ENCODE peak calls at places on chromosomes 2 and 18, in seven cellular contexts. One of them, this sample, is unnamed.

GRCh38 chr2:10946394-10946793 is 34.7 kb downstream of the KCNF1 start:
- DNase-seq in BJ: no peak
- DNase-seq in kidney epithelial cell: no peak
- DNase-seq in PC-3: no peak
- DNase-seq in brain microvascular endothelial cell: no peak
- DNase-seq in choroid plexus epithelial cell: no peak
- DNase-seq in HepG2: no peak
- DNase-seq in this sample: no peak

GRCh38 chr2:224039080-224039769 is at the start of gene SERPINE2:
- DNase-seq in BJ: no peak
- DNase-seq in kidney epithelial cell: no peak
- DNase-seq in PC-3: peak
- DNase-seq in brain microvascular endothelial cell: peak
- DNase-seq in choroid plexus epithelial cell: peak
- DNase-seq in HepG2: no peak
- DNase-seq in this sample: peak

GRCh38 chr18:26544459-26544858 is 3.9 kb downstream of the KCTD1 start:
- DNase-seq in BJ: no peak
- DNase-seq in kidney epithelial cell: no peak
- DNase-seq in PC-3: no peak
- DNase-seq in brain microvascular endothelial cell: no peak
- DNase-seq in choroid plexus epithelial cell: no peak
- DNase-seq in HepG2: no peak
- DNase-seq in this sample: no peak

GRCh38 chr2:212905640-212906201 is 245.7 kb downstream of the IKZF2 start:
- DNase-seq in BJ: no peak
- DNase-seq in kidney epithelial cell: no peak
- DNase-seq in PC-3: peak
- DNase-seq in brain microvascular endothelial cell: peak
- DNase-seq in choroid plexus epithelial cell: peak
- DNase-seq in HepG2: no peak
- DNase-seq in this sample: peak

GRCh38 chr2:110903548-110903947 is 171.2 kb downstream of the ACOXL start:
- DNase-seq in BJ: no peak
- DNase-seq in kidney epithelial cell: no peak
- DNase-seq in PC-3: no peak
- DNase-seq in brain microvascular endothelial cell: no peak
- DNase-seq in choroid plexus epithelial cell: no peak
- DNase-seq in HepG2: no peak
- DNase-seq in this sample: no peak

GRCh38 chr18:47108373-47108772 is 41.9 kb downstream of the HDHD2 start:
- DNase-seq in BJ: no peak
- DNase-seq in kidney epithelial cell: no peak
- DNase-seq in PC-3: no peak
- DNase-seq in brain microvascular endothelial cell: no peak
- DNase-seq in choroid plexus epithelial cell: no peak
- DNase-seq in HepG2: no peak
- DNase-seq in this sample: no peak

GRCh38 chr2:240732911-240733622 is 41.4 kb downstream of the AQP12A start:
- DNase-seq in BJ: no peak
- DNase-seq in kidney epithelial cell: no peak
- DNase-seq in PC-3: no peak
- DNase-seq in brain microvascular endothelial cell: no peak
- DNase-seq in choroid plexus epithelial cell: no peak
- DNase-seq in HepG2: no peak
- DNase-seq in this sample: peak

GRCh38 chr2:85852979-85853498 is 35.8 kb downstream of the ST3GAL5 start:
- DNase-seq in BJ: no peak
- DNase-seq in kidney epithelial cell: no peak
- DNase-seq in PC-3: no peak
- DNase-seq in brain microvascular endothelial cell: no peak
- DNase-seq in choroid plexus epithelial cell: no peak
- DNase-seq in HepG2: no peak
- DNase-seq in this sample: peak

GRCh38 chr2:150060341-150060740 is 427.1 kb downstream of the RND3 start:
- DNase-seq in BJ: no peak
- DNase-seq in kidney epithelial cell: no peak
- DNase-seq in PC-3: no peak
- DNase-seq in brain microvascular endothelial cell: no peak
- DNase-seq in choroid plexus epithelial cell: no peak
- DNase-seq in HepG2: no peak
- DNase-seq in this sample: no peak

GRCh38 chr2:107804608-107805498 is 21.8 kb upstream of the RGPD4 start:
- DNase-seq in BJ: no peak
- DNase-seq in kidney epithelial cell: no peak
- DNase-seq in PC-3: peak
- DNase-seq in brain microvascular endothelial cell: peak
- DNase-seq in choroid plexus epithelial cell: peak
- DNase-seq in HepG2: no peak
- DNase-seq in this sample: no peak

GRCh38 chr2:37558622-37559021 is 112.8 kb downstream of the CDC42EP3 start:
- DNase-seq in BJ: no peak
- DNase-seq in kidney epithelial cell: no peak
- DNase-seq in PC-3: no peak
- DNase-seq in brain microvascular endothelial cell: no peak
- DNase-seq in choroid plexus epithelial cell: no peak
- DNase-seq in HepG2: no peak
- DNase-seq in this sample: no peak

GRCh38 chr2:130310881-130311280 is 31.8 kb upstream of the IMP4 start:
- DNase-seq in BJ: no peak
- DNase-seq in kidney epithelial cell: no peak
- DNase-seq in PC-3: no peak
- DNase-seq in brain microvascular endothelial cell: no peak
- DNase-seq in choroid plexus epithelial cell: no peak
- DNase-seq in HepG2: no peak
- DNase-seq in this sample: no peak

GRCh38 chr18:36638224-36638623 is 190.6 kb downstream of the TPGS2 start:
- DNase-seq in BJ: no peak
- DNase-seq in kidney epithelial cell: no peak
- DNase-seq in PC-3: no peak
- DNase-seq in brain microvascular endothelial cell: no peak
- DNase-seq in choroid plexus epithelial cell: no peak
- DNase-seq in HepG2: no peak
- DNase-seq in this sample: no peak

GRCh38 chr2:238077292-238077691 is 16.5 kb downstream of the SCLY start:
- DNase-seq in BJ: no peak
- DNase-seq in kidney epithelial cell: no peak
- DNase-seq in PC-3: no peak
- DNase-seq in brain microvascular endothelial cell: no peak
- DNase-seq in choroid plexus epithelial cell: no peak
- DNase-seq in HepG2: no peak
- DNase-seq in this sample: peak

GRCh38 chr18:69400976-69401474 is 337 bp downstream of the DOK6 start:
- DNase-seq in BJ: no peak
- DNase-seq in kidney epithelial cell: no peak
- DNase-seq in PC-3: no peak
- DNase-seq in brain microvascular endothelial cell: peak
- DNase-seq in choroid plexus epithelial cell: peak
- DNase-seq in HepG2: no peak
- DNase-seq in this sample: peak

GRCh38 chr2:107585851-107586250 is 240.8 kb upstream of the RGPD4 start:
- DNase-seq in BJ: no peak
- DNase-seq in kidney epithelial cell: no peak
- DNase-seq in PC-3: peak
- DNase-seq in brain microvascular endothelial cell: peak
- DNase-seq in choroid plexus epithelial cell: peak
- DNase-seq in HepG2: no peak
- DNase-seq in this sample: peak

GRCh38 chr2:212354382-212354781 is 184.2 kb downstream of the ERBB4 start:
- DNase-seq in BJ: no peak
- DNase-seq in kidney epithelial cell: no peak
- DNase-seq in PC-3: no peak
- DNase-seq in brain microvascular endothelial cell: no peak
- DNase-seq in choroid plexus epithelial cell: no peak
- DNase-seq in HepG2: peak
- DNase-seq in this sample: no peak

GRCh38 chr2:43507137-43507536 is 88.7 kb downstream of the THADA start:
- DNase-seq in BJ: no peak
- DNase-seq in kidney epithelial cell: no peak
- DNase-seq in PC-3: peak
- DNase-seq in brain microvascular endothelial cell: no peak
- DNase-seq in choroid plexus epithelial cell: no peak
- DNase-seq in HepG2: peak
- DNase-seq in this sample: no peak

GRCh38 chr2:160952462-160952861 is 207.8 kb upstream of the TANK start:
- DNase-seq in BJ: no peak
- DNase-seq in kidney epithelial cell: no peak
- DNase-seq in PC-3: no peak
- DNase-seq in brain microvascular endothelial cell: no peak
- DNase-seq in choroid plexus epithelial cell: no peak
- DNase-seq in HepG2: no peak
- DNase-seq in this sample: peak
- H3K4me3 ChIP-seq in BJ: no peak
- H3K4me3 ChIP-seq in kidney epithelial cell: no peak
- H3K4me3 ChIP-seq in PC-3: no peak
- H3K4me3 ChIP-seq in brain microvascular endothelial cell: no peak
- H3K4me3 ChIP-seq in choroid plexus epithelial cell: no peak
- H3K4me3 ChIP-seq in HepG2: no peak
- H3K4me3 ChIP-seq in this sample: no peak

GRCh38 chr18:78659748-78660147 is 319.9 kb upstream of the SALL3 start:
- DNase-seq in BJ: no peak
- DNase-seq in kidney epithelial cell: no peak
- DNase-seq in PC-3: no peak
- DNase-seq in brain microvascular endothelial cell: no peak
- DNase-seq in choroid plexus epithelial cell: no peak
- DNase-seq in HepG2: no peak
- DNase-seq in this sample: no peak
- TF ChIP-seq CTCF in BJ: no peak
- TF ChIP-seq CTCF in kidney epithelial cell: no peak
- TF ChIP-seq CTCF in PC-3: peak
- TF ChIP-seq CTCF in brain microvascular endothelial cell: no peak
- TF ChIP-seq CTCF in choroid plexus epithelial cell: no peak
- TF ChIP-seq CTCF in HepG2: peak
- TF ChIP-seq CTCF in this sample: no peak

GRCh38 chr2:189609423-189609816 is 28.8 kb upstream of the SLC40A1 start:
- DNase-seq in BJ: no peak
- DNase-seq in kidney epithelial cell: no peak
- DNase-seq in PC-3: peak
- DNase-seq in brain microvascular endothelial cell: peak
- DNase-seq in choroid plexus epithelial cell: peak
- DNase-seq in HepG2: peak
- DNase-seq in this sample: peak

GRCh38 chr2:189610700-189611099 is 30.1 kb upstream of the SLC40A1 start:
- DNase-seq in BJ: no peak
- DNase-seq in kidney epithelial cell: no peak
- DNase-seq in PC-3: peak
- DNase-seq in brain microvascular endothelial cell: no peak
- DNase-seq in choroid plexus epithelial cell: no peak
- DNase-seq in HepG2: no peak
- DNase-seq in this sample: no peak

GRCh38 chr2:189609853-189610252 is 29.3 kb upstream of the SLC40A1 start:
- DNase-seq in BJ: no peak
- DNase-seq in kidney epithelial cell: no peak
- DNase-seq in PC-3: peak
- DNase-seq in brain microvascular endothelial cell: no peak
- DNase-seq in choroid plexus epithelial cell: peak
- DNase-seq in HepG2: no peak
- DNase-seq in this sample: peak

GRCh38 chr2:189608160-189608559 is 27.6 kb upstream of the SLC40A1 start:
- DNase-seq in BJ: no peak
- DNase-seq in kidney epithelial cell: no peak
- DNase-seq in PC-3: peak
- DNase-seq in brain microvascular endothelial cell: no peak
- DNase-seq in choroid plexus epithelial cell: no peak
- DNase-seq in HepG2: no peak
- DNase-seq in this sample: no peak

DNA sequence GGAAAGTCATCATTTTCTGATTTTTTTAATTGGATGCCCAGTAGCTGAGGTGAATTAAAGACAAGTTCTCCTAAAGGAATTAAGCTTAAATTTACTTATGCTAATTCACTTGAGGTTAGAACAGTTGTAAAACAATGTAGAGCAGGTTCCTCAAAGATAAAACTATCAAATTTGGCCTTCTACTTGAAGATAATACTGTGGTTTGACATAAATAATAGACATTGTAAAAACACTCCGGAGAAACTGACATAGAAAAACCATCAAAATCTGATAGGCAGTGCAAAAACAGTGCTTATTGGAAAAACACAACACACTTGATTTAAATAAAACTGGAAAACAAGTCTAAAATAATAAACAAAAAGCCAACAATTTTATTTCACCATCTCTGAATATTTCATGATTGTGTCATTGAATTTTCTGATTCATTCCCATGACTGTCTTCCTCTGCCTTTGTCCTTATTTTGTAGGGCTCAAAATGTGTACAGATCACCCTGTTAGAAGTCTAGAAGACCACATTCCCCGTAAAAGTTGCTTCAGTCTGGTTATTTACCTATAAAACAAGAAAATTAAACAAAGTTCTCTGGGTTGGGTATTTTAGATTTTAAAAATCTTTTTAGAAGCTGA is 28.3 kb upstream of the SLC40A1 start:
- DNase-seq in BJ: peak
- DNase-seq in kidney epithelial cell: no peak
- DNase-seq in PC-3: peak
- DNase-seq in brain microvascular endothelial cell: no peak
- DNase-seq in choroid plexus epithelial cell: peak
- DNase-seq in HepG2: no peak
- DNase-seq in this sample: peak
- H3K4me3 ChIP-seq in BJ: no peak
- H3K4me3 ChIP-seq in kidney epithelial cell: no peak
- H3K4me3 ChIP-seq in PC-3: no peak
- H3K4me3 ChIP-seq in brain microvascular endothelial cell: no peak
- H3K4me3 ChIP-seq in choroid plexus epithelial cell: no peak
- H3K4me3 ChIP-seq in HepG2: no peak
- H3K4me3 ChIP-seq in this sample: no peak

GRCh38 chr2:200319587-200320337 is 13.3 kb downstream of the SPATS2L start:
- DNase-seq in BJ: no peak
- DNase-seq in kidney epithelial cell: peak
- DNase-seq in PC-3: peak
- DNase-seq in brain microvascular endothelial cell: no peak
- DNase-seq in choroid plexus epithelial cell: peak
- DNase-seq in HepG2: peak
- DNase-seq in this sample: peak

GRCh38 chr2:200322607-200323006 is 16.1 kb downstream of the SPATS2L start:
- DNase-seq in BJ: no peak
- DNase-seq in kidney epithelial cell: no peak
- DNase-seq in PC-3: no peak
- DNase-seq in brain microvascular endothelial cell: no peak
- DNase-seq in choroid plexus epithelial cell: no peak
- DNase-seq in HepG2: no peak
- DNase-seq in this sample: no peak

GRCh38 chr2:200321780-200322534 is 15.5 kb downstream of the SPATS2L start:
- DNase-seq in BJ: no peak
- DNase-seq in kidney epithelial cell: no peak
- DNase-seq in PC-3: no peak
- DNase-seq in brain microvascular endothelial cell: no peak
- DNase-seq in choroid plexus epithelial cell: peak
- DNase-seq in HepG2: peak
- DNase-seq in this sample: no peak

GRCh38 chr2:200320344-200320743 is 13.9 kb downstream of the SPATS2L start:
- DNase-seq in BJ: no peak
- DNase-seq in kidney epithelial cell: no peak
- DNase-seq in PC-3: no peak
- DNase-seq in brain microvascular endothelial cell: no peak
- DNase-seq in choroid plexus epithelial cell: no peak
- DNase-seq in HepG2: peak
- DNase-seq in this sample: no peak

DNA sequence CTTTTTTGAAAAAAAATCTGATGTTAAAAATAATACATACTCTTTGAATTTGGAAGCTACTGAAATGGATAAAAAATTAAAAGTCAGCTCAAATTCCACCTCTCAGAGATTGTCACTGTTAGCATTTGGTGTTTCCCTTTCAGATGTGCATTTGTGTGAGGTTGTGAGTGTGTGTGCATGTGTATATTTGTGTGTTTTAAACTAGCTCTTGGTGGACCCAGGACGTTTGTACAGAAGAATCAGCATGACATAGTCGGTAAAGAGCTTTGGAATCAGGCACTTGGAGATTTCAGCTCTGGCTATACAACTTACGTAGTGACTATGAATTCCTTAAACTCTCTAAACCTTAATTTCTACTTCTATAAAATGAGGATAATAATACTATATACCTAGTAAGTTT is 14.5 kb downstream of the SPATS2L start:
- DNase-seq in BJ: no peak
- DNase-seq in kidney epithelial cell: no peak
- DNase-seq in PC-3: no peak
- DNase-seq in brain microvascular endothelial cell: no peak
- DNase-seq in choroid plexus epithelial cell: no peak
- DNase-seq in HepG2: no peak
- DNase-seq in this sample: no peak
- TF ChIP-seq CTCF in BJ: no peak
- TF ChIP-seq CTCF in kidney epithelial cell: no peak
- TF ChIP-seq CTCF in PC-3: no peak
- TF ChIP-seq CTCF in brain microvascular endothelial cell: no peak
- TF ChIP-seq CTCF in choroid plexus epithelial cell: no peak
- TF ChIP-seq CTCF in HepG2: no peak
- TF ChIP-seq CTCF in this sample: no peak

This sample was measured in fibroblast of mammary gland.